ENCODE peak calls at places on chromosomes 12 and 14, in seven cellular contexts. K, M, D, U, T, P and N are unnamed samples.

GRCh38 chr14:105854600-105855245 is 328.3 kb downstream of the TMEM121 start:
- DNase-seq in K (no peak), M (no peak), D (peak; percentile 5), U (no peak), T (no peak), P (no peak), N (peak; percentile 13)

GRCh38 chr14:69161590-69161989 is 8.7 kb upstream of the DCAF5 start:
- DNase-seq in K (no peak), M (no peak), D (no peak), U (no peak), T (no peak), P (no peak), N (no peak)

GRCh38 chr14:29925106-29925722 is 2.4 kb downstream of the PRKD1 start:
- DNase-seq in K (peak; percentile 55), M (no peak), D (no peak), U (peak; percentile 29), T (no peak), P (peak; percentile 65), N (no peak)

GRCh38 chr12:116415408-116416108 is 138.1 kb upstream of the MED13L start:
- DNase-seq in K (no peak), M (no peak), D (no peak), U (no peak), T (no peak), P (no peak), N (no peak)

GRCh38 chr12:132506328-132506727 is 16.4 kb downstream of the FBRSL1 start:
- DNase-seq in K (no peak), M (no peak), D (no peak), U (no peak), T (no peak), P (no peak), N (no peak)

GRCh38 chr14:20482382-20482781 is 13.2 kb downstream of the PNP start:
- DNase-seq in K (no peak), M (no peak), D (no peak), U (no peak), T (no peak), P (no peak), N (no peak)

GRCh38 chr12:47822386-47822785 is 2.7 kb upstream of the HDAC7 start:
- DNase-seq in K (no peak), M (no peak), D (no peak), U (no peak), T (no peak), P (no peak), N (no peak)

GRCh38 chr12:6691473-6691872 is 2.3 kb upstream of the ZNF384 start:
- DNase-seq in K (peak; percentile 15), M (peak; percentile 69), D (no peak), U (no peak), T (no peak), P (peak; percentile 6), N (no peak)

GRCh38 chr12:84950971-84951546 is 38.5 kb upstream of the SLC6A15 start:
- DNase-seq in K (peak; percentile 5), M (no peak), D (no peak), U (no peak), T (no peak), P (no peak), N (no peak)

GRCh38 chr12:22282283-22282682 is 52.2 kb downstream of the ST8SIA1 start:
- DNase-seq in K (peak; percentile 86), M (no peak), D (no peak), U (no peak), T (no peak), P (no peak), N (no peak)

GRCh38 chr12:71440393-71441349 is 1.1 kb downstream of the LGR5 start:
- DNase-seq in K (peak; percentile 3), M (peak; percentile 75), D (peak; percentile 53), U (no peak), T (peak; percentile 14), P (peak; percentile 49), N (no peak)

GRCh38 chr12:46831335-46832083 is 5.7 kb upstream of the SLC38A4 start:
- DNase-seq in K (no peak), M (no peak), D (peak; percentile 21), U (no peak), T (peak; percentile 46), P (peak; percentile 63), N (no peak)

GRCh38 chr12:238116-238515 is 24.2 kb upstream of the SLC6A12 start:
- DNase-seq in K (no peak), M (no peak), D (no peak), U (no peak), T (no peak), P (no peak), N (no peak)

GRCh38 chr14:55139152-55139551 is 10.1 kb downstream of the LGALS3 start:
- DNase-seq in K (no peak), M (no peak), D (no peak), U (no peak), T (no peak), P (no peak), N (no peak)

GRCh38 chr12:118101051-118101450 is 2.8 kb downstream of the VSIG10 start:
- DNase-seq in K (no peak), M (no peak), D (no peak), U (no peak), T (no peak), P (no peak), N (no peak)

GRCh38 chr14:61754627-61755381 is 7.4 kb upstream of the SNAPC1 start:
- DNase-seq in K (peak; percentile 65), M (no peak), D (no peak), U (no peak), T (no peak), P (peak; percentile 46), N (no peak)

GRCh38 chr12:7439579-7440505 is 4.1 kb downstream of the CD163L1 start:
- DNase-seq in K (peak; percentile 60), M (peak; percentile 83), D (peak; percentile 47), U (peak; percentile 11), T (peak; percentile 64), P (peak; percentile 88), N (no peak)

GRCh38 chr14:38120109-38120508 is 87.6 kb upstream of the SSTR1 start:
- DNase-seq in K (no peak), M (no peak), D (no peak), U (no peak), T (no peak), P (no peak), N (no peak)

GRCh38 chr14:38113546-38113945 is 94.2 kb upstream of the SSTR1 start:
- DNase-seq in K (no peak), M (no peak), D (no peak), U (no peak), T (no peak), P (peak; percentile 25), N (no peak)

GRCh38 chr14:38122241-38122640 is 85.5 kb upstream of the SSTR1 start:
- DNase-seq in K (no peak), M (no peak), D (no peak), U (no peak), T (no peak), P (no peak), N (no peak)

GRCh38 chr14:38121280-38121679 is 86.4 kb upstream of the SSTR1 start:
- DNase-seq in K (no peak), M (no peak), D (no peak), U (no peak), T (no peak), P (no peak), N (no peak)

DNA sequence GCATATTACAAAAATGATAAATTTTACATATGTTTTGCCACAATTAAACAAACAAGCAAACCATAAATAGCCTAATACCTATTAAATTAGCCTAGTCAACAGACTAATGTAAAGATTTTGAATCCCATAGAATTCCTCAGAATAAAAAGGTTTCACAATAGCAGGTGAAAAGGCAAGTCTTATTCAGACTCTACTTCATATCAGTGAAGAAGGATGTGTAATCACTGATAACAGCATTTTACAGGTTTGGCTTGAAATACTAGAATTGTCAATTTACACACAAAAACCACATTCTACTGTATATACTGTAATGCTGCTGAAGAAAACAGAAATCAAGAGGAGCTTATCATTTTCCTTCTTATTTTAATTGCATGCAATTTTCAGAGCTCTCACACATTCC is 90.8 kb upstream of the SSTR1 start:
- DNase-seq in K (no peak), M (no peak), D (no peak), U (no peak), T (no peak), P (no peak), N (no peak)
- TF ChIP-seq CTCF in K (no peak), M (no peak), D (no peak), U (no peak), T (no peak), P (no peak), N (no peak)

DNA sequence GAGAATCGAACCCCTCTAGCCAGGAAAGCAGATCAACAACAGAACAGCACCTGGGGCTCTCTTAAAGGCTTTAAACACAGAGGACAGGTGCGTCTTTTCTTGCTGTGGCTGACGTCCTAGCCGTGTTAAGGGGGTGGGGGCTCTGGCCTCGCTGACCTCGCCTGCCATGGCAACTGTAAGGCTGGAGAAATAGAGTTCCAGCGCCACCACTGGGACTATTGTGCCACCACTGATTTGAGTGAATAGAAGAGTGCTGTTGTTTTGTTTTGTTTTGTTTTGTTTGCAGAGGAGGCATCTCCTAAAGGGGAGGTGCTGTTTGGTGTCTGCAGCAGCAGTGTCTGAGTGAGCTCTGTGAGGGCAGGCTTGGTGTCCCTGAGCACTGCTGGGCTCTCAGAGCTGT is 34.2 kb upstream of the PRMT8 start:
- DNase-seq in K (no peak), M (peak; percentile 9), D (no peak), U (no peak), T (peak; percentile 47), P (peak; percentile 89), N (no peak)
- TF ChIP-seq CTCF in K (no peak), M (no peak), D (no peak), U (no peak), T (no peak), P (peak; percentile 83), N (no peak)

GRCh38 chr12:98397323-98398105 is 117.9 kb upstream of the TMPO start:
- DNase-seq in K (peak; percentile 84), M (peak; percentile 86), D (peak; percentile 88), U (peak; percentile 30), T (peak; percentile 80), P (peak; percentile 91), N (peak; percentile 60)
- TF ChIP-seq CTCF in K (peak; percentile 85), M (peak; percentile 94), D (peak; percentile 89), U (peak; percentile 86), T (peak; percentile 89), P (peak; percentile 94), N (no peak)

GRCh38 chr14:52690983-52691760 is 4.2 kb downstream of the ERO1A start:
- DNase-seq in K (no peak), M (no peak), D (no peak), U (no peak), T (no peak), P (no peak), N (no peak)

GRCh38 chr14:52693532-52693931 is 1.8 kb downstream of the ERO1A start:
- DNase-seq in K (no peak), M (no peak), D (no peak), U (no peak), T (no peak), P (no peak), N (no peak)

GRCh38 chr14:52694761-52695480 is 437 bp downstream of the ERO1A start:
- DNase-seq in K (peak; percentile 50), M (peak; percentile 78), D (peak; percentile 64), U (no peak), T (peak; percentile 21), P (peak; percentile 56), N (no peak)

GRCh38 chr14:52693004-52693403 is 2.4 kb downstream of the ERO1A start:
- DNase-seq in K (no peak), M (no peak), D (no peak), U (no peak), T (no peak), P (no peak), N (no peak)

GRCh38 chr14:52692248-52692962 is 3.0 kb downstream of the ERO1A start:
- DNase-seq in K (peak; percentile 68), M (peak; percentile 80), D (no peak), U (no peak), T (no peak), P (no peak), N (no peak)
- TF ChIP-seq CTCF in K (no peak), M (no peak), D (no peak), U (no peak), T (no peak), P (no peak), N (no peak)